ENCODE peak calls at places on chromosomes 16 and 17, in six cellular contexts. One of them, this sample, is unnamed.

GRCh38 chr16:68645494-68646388 is 631 bp downstream of the CDH3 start:
- DNase-seq in IMR-90: no peak
- DNase-seq in mesendoderm: peak; percentile 87
- DNase-seq in nephron progenitor cell: peak; percentile 60
- DNase-seq in colonic mucosa: peak; percentile 23
- DNase-seq in ACHN: no peak
- DNase-seq in this sample: no peak

GRCh38 chr17:35447494-35447893 is 1.1 kb downstream of the SLFN13 start:
- DNase-seq in IMR-90: no peak
- DNase-seq in mesendoderm: no peak
- DNase-seq in nephron progenitor cell: no peak
- DNase-seq in colonic mucosa: no peak
- DNase-seq in ACHN: no peak
- DNase-seq in this sample: no peak

GRCh38 chr16:66774981-66775380 is 23.6 kb upstream of the DYNC1LI2 start:
- DNase-seq in IMR-90: no peak
- DNase-seq in mesendoderm: no peak
- DNase-seq in nephron progenitor cell: no peak
- DNase-seq in colonic mucosa: no peak
- DNase-seq in ACHN: no peak
- DNase-seq in this sample: no peak

GRCh38 chr16:86821933-86822332 is 243.6 kb downstream of the FOXL1 start:
- DNase-seq in IMR-90: no peak
- DNase-seq in mesendoderm: peak; percentile 20
- DNase-seq in nephron progenitor cell: no peak
- DNase-seq in colonic mucosa: no peak
- DNase-seq in ACHN: no peak
- DNase-seq in this sample: no peak

GRCh38 chr16:8632675-8633182 is 11.2 kb downstream of the METTL22 start:
- DNase-seq in IMR-90: no peak
- DNase-seq in mesendoderm: no peak
- DNase-seq in nephron progenitor cell: no peak
- DNase-seq in colonic mucosa: peak; percentile 19
- DNase-seq in ACHN: no peak
- DNase-seq in this sample: peak; percentile 83

GRCh38 chr17:76546556-76547182 is 6.8 kb downstream of the PRCD start:
- DNase-seq in IMR-90: peak; percentile 99
- DNase-seq in mesendoderm: no peak
- DNase-seq in nephron progenitor cell: no peak
- DNase-seq in colonic mucosa: no peak
- DNase-seq in ACHN: no peak
- DNase-seq in this sample: no peak

GRCh38 chr17:15265131-15265530 is at the start of gene PMP22:
- DNase-seq in IMR-90: no peak
- DNase-seq in mesendoderm: no peak
- DNase-seq in nephron progenitor cell: no peak
- DNase-seq in colonic mucosa: peak; percentile 50
- DNase-seq in ACHN: no peak
- DNase-seq in this sample: no peak

GRCh38 chr17:15255713-15256454 is 9.2 kb downstream of the PMP22 start:
- DNase-seq in IMR-90: peak; percentile 73
- DNase-seq in mesendoderm: no peak
- DNase-seq in nephron progenitor cell: no peak
- DNase-seq in colonic mucosa: no peak
- DNase-seq in ACHN: no peak
- DNase-seq in this sample: no peak

GRCh38 chr16:69520800-69521602 is 44.8 kb upstream of the NFAT5 start:
- DNase-seq in IMR-90: no peak
- DNase-seq in mesendoderm: no peak
- DNase-seq in nephron progenitor cell: no peak
- DNase-seq in colonic mucosa: no peak
- DNase-seq in ACHN: no peak
- DNase-seq in this sample: no peak

GRCh38 chr17:58832514-58832913 is 76.9 kb downstream of the PPM1E start:
- DNase-seq in IMR-90: no peak
- DNase-seq in mesendoderm: no peak
- DNase-seq in nephron progenitor cell: no peak
- DNase-seq in colonic mucosa: no peak
- DNase-seq in ACHN: no peak
- DNase-seq in this sample: no peak

GRCh38 chr17:66191607-66192377 is at the start of gene CEP112:
- DNase-seq in IMR-90: peak; percentile 53
- DNase-seq in mesendoderm: peak; percentile 90
- DNase-seq in nephron progenitor cell: peak; percentile 99
- DNase-seq in colonic mucosa: peak; percentile 77
- DNase-seq in ACHN: peak; percentile 84
- DNase-seq in this sample: peak; percentile 62

GRCh38 chr16:82510041-82510440 is 116.7 kb upstream of the CDH13 start:
- DNase-seq in IMR-90: no peak
- DNase-seq in mesendoderm: no peak
- DNase-seq in nephron progenitor cell: no peak
- DNase-seq in colonic mucosa: no peak
- DNase-seq in ACHN: no peak
- DNase-seq in this sample: no peak

GRCh38 chr17:57940653-57941329 is 14.4 kb downstream of the CUEDC1 start:
- DNase-seq in IMR-90: no peak
- DNase-seq in mesendoderm: no peak
- DNase-seq in nephron progenitor cell: no peak
- DNase-seq in colonic mucosa: no peak
- DNase-seq in ACHN: peak; percentile 55
- DNase-seq in this sample: no peak

GRCh38 chr17:49741009-49741691 is 22.8 kb downstream of the FAM117A start:
- DNase-seq in IMR-90: peak; percentile 33
- DNase-seq in mesendoderm: no peak
- DNase-seq in nephron progenitor cell: no peak
- DNase-seq in colonic mucosa: no peak
- DNase-seq in ACHN: no peak
- DNase-seq in this sample: peak; percentile 47

GRCh38 chr17:80751460-80752368 is 207.1 kb downstream of the RPTOR start:
- DNase-seq in IMR-90: peak; percentile 58
- DNase-seq in mesendoderm: peak; percentile 21
- DNase-seq in nephron progenitor cell: no peak
- DNase-seq in colonic mucosa: peak; percentile 38
- DNase-seq in ACHN: no peak
- DNase-seq in this sample: no peak

GRCh38 chr17:82301916-82302497 is 15.4 kb downstream of the CD7 start:
- DNase-seq in IMR-90: no peak
- DNase-seq in mesendoderm: no peak
- DNase-seq in nephron progenitor cell: no peak
- DNase-seq in colonic mucosa: no peak
- DNase-seq in ACHN: no peak
- DNase-seq in this sample: no peak

GRCh38 chr17:3012926-3013581 is 50.4 kb downstream of the OR1D5 start:
- DNase-seq in IMR-90: peak; percentile 40
- DNase-seq in mesendoderm: peak; percentile 83
- DNase-seq in nephron progenitor cell: peak; percentile 74
- DNase-seq in colonic mucosa: peak; percentile 68
- DNase-seq in ACHN: peak; percentile 56
- DNase-seq in this sample: peak; percentile 31

GRCh38 chr17:42155614-42156045 is 841 bp upstream of the RAB5C start:
- DNase-seq in IMR-90: no peak
- DNase-seq in mesendoderm: peak; percentile 84
- DNase-seq in nephron progenitor cell: no peak
- DNase-seq in colonic mucosa: no peak
- DNase-seq in ACHN: no peak
- DNase-seq in this sample: no peak

GRCh38 chr16:89722392-89723278 is 1.3 kb downstream of the ZNF276 start:
- DNase-seq in IMR-90: peak; percentile 16
- DNase-seq in mesendoderm: peak; percentile 28
- DNase-seq in nephron progenitor cell: no peak
- DNase-seq in colonic mucosa: peak; percentile 93
- DNase-seq in ACHN: no peak
- DNase-seq in this sample: peak; percentile 61

GRCh38 chr17:44977065-44977464 is 9.0 kb upstream of the C1QL1 start:
- DNase-seq in IMR-90: no peak
- DNase-seq in mesendoderm: no peak
- DNase-seq in nephron progenitor cell: no peak
- DNase-seq in colonic mucosa: no peak
- DNase-seq in ACHN: no peak
- DNase-seq in this sample: no peak

GRCh38 chr16:51637744-51638100 is 486.7 kb upstream of the SALL1 start:
- DNase-seq in IMR-90: no peak
- DNase-seq in mesendoderm: no peak
- DNase-seq in nephron progenitor cell: no peak
- DNase-seq in colonic mucosa: no peak
- DNase-seq in ACHN: no peak
- DNase-seq in this sample: peak; percentile 30

GRCh38 chr16:50709980-50710379 is 16.6 kb downstream of the NOD2 start:
- DNase-seq in IMR-90: no peak
- DNase-seq in mesendoderm: peak; percentile 34
- DNase-seq in nephron progenitor cell: no peak
- DNase-seq in colonic mucosa: no peak
- DNase-seq in ACHN: no peak
- DNase-seq in this sample: peak; percentile 10

GRCh38 chr17:51435641-51436091 is 175.3 kb downstream of the UTP18 start:
- DNase-seq in IMR-90: peak; percentile 4
- DNase-seq in mesendoderm: peak; percentile 73
- DNase-seq in nephron progenitor cell: peak; percentile 62
- DNase-seq in colonic mucosa: peak; percentile 42
- DNase-seq in ACHN: peak; percentile 55
- DNase-seq in this sample: no peak

GRCh38 chr16:1645914-1646525 is 32.1 kb upstream of the JPT2 start:
- DNase-seq in IMR-90: peak; percentile 47
- DNase-seq in mesendoderm: peak; percentile 46
- DNase-seq in nephron progenitor cell: no peak
- DNase-seq in colonic mucosa: no peak
- DNase-seq in ACHN: peak; percentile 28
- DNase-seq in this sample: peak; percentile 0

GRCh38 chr17:58232707-58233156 is 5.7 kb upstream of the LPO start:
- DNase-seq in IMR-90: peak; percentile 97
- DNase-seq in mesendoderm: peak; percentile 90
- DNase-seq in nephron progenitor cell: no peak
- DNase-seq in colonic mucosa: no peak
- DNase-seq in ACHN: peak; percentile 35
- DNase-seq in this sample: peak; percentile 96